ENCODE peak calls at places on chromosomes 11 and 22, in four cellular contexts. F is K562, V is SK-N-SH, L is HCT116. K is an unnamed sample.

GRCh38 chr22:23581252-23581634 is 1.2 kb upstream of the IGLL1 start:
- DNase-seq in F (no peak), L (no peak), V (no peak), K (no peak)

GRCh38 chr22:29113329-29113728 is 40.5 kb downstream of the KREMEN1 start:
- DNase-seq in V (no peak), F (no peak), L (no peak), K (no peak)

GRCh38 chr22:42320463-42321416 is 50.3 kb upstream of the TCF20 start:
- DNase-seq in L (no peak), V (no peak), F (no peak), K (no peak)

GRCh38 chr11:71112990-71113389 is 139.4 kb downstream of the SHANK2 start:
- DNase-seq in V (no peak), L (no peak), F (no peak), K (no peak)

GRCh38 chr11:9351956-9352355 is 32.5 kb upstream of the IPO7 start:
- DNase-seq in V (no peak), L (no peak), F (no peak), K (no peak)

GRCh38 chr11:29328961-29329441 is 687.8 kb downstream of the KCNA4 start:
- DNase-seq in V (peak), F (no peak), L (peak), K (no peak)

GRCh38 chr22:18068991-18069390 is 8.8 kb upstream of the PEX26 start:
- DNase-seq in F (no peak), L (no peak), V (no peak), K (no peak)

GRCh38 chr11:6319879-6320410 is 356 bp downstream of the CAVIN3 start:
- DNase-seq in F (peak), V (peak), L (peak), K (peak)

GRCh38 chr11:17129003-17129402 is 51.5 kb upstream of the RPS13 start:
- DNase-seq in F (no peak), V (no peak), L (no peak), K (no peak)

GRCh38 chr11:125348704-125349635 is 147.1 kb downstream of the FEZ1 start:
- DNase-seq in L (no peak), F (peak), V (peak), K (no peak)

GRCh38 chr11:2390871-2391662 is 9.5 kb upstream of the TSSC4 start:
- DNase-seq in L (no peak), V (no peak), F (peak), K (peak)

GRCh38 chr22:44085743-44086741 is 61.9 kb downstream of the PARVB start:
- DNase-seq in L (peak), F (peak), V (peak), K (no peak)

GRCh38 chr11:20111871-20112270 is 48.4 kb downstream of the DBX1 start:
- DNase-seq in V (no peak), F (no peak), L (no peak), K (no peak)

GRCh38 chr11:111598546-111598945 is 3.7 kb upstream of the SIK2 start:
- DNase-seq in V (no peak), F (no peak), L (no peak), K (no peak)

GRCh38 chr11:67382481-67383136 is 9.2 kb upstream of the RAD9A start:
- DNase-seq in F (peak), L (peak), V (peak), K (peak)

GRCh38 chr11:74442601-74443000 is 24.7 kb downstream of the KCNE3 start:
- DNase-seq in L (no peak), V (no peak), F (no peak), K (no peak)

GRCh38 chr11:78080818-78081495 is 1.3 kb upstream of the NDUFC2 start:
- DNase-seq in V (no peak), F (peak), L (no peak), K (no peak)

GRCh38 chr22:31099841-31100761 is 7.3 kb downstream of the SELENOM start:
- DNase-seq in V (no peak), L (no peak), F (no peak), K (no peak)

GRCh38 chr11:28756977-28757376 is 648.8 kb downstream of the METTL15 start:
- DNase-seq in V (no peak), L (no peak), F (no peak), K (no peak)

GRCh38 chr22:50363411-50364194 is 20.5 kb downstream of the PPP6R2 start:
- DNase-seq in V (no peak), L (no peak), F (no peak), K (no peak)

GRCh38 chr11:125517116-125517804 is 21.2 kb upstream of the FEZ1 start:
- DNase-seq in L (no peak), V (peak), F (peak), K (peak)

GRCh38 chr22:32557424-32557823 is 82.8 kb downstream of the FBXO7 start:
- DNase-seq in F (no peak), V (no peak), L (no peak), K (no peak)

GRCh38 chr11:46601129-46601528 is 7.3 kb upstream of the AMBRA1 start:
- DNase-seq in V (no peak), F (no peak), L (no peak), K (no peak)

GRCh38 chr11:71240865-71241691 is 11.3 kb downstream of the SHANK2 start:
- DNase-seq in F (no peak), L (no peak), V (peak), K (peak)

GRCh38 chr11:93020248-93021088 is 51.0 kb downstream of the MTNR1B start:
- DNase-seq in V (no peak), L (no peak), F (no peak), K (peak)

GRCh38 chr11:3959015-3959917 is 103.8 kb downstream of the STIM1 start:
- DNase-seq in L (no peak), F (peak), V (no peak), K (no peak)

GRCh38 chr22:49620003-49620556 is 207.6 kb downstream of the BRD1 start:
- DNase-seq in L (no peak), F (no peak), V (no peak), K (no peak)

GRCh38 chr22:49215840-49216239 is 611.8 kb downstream of the BRD1 start:
- DNase-seq in F (no peak), V (no peak), L (no peak), K (no peak)

DNA sequence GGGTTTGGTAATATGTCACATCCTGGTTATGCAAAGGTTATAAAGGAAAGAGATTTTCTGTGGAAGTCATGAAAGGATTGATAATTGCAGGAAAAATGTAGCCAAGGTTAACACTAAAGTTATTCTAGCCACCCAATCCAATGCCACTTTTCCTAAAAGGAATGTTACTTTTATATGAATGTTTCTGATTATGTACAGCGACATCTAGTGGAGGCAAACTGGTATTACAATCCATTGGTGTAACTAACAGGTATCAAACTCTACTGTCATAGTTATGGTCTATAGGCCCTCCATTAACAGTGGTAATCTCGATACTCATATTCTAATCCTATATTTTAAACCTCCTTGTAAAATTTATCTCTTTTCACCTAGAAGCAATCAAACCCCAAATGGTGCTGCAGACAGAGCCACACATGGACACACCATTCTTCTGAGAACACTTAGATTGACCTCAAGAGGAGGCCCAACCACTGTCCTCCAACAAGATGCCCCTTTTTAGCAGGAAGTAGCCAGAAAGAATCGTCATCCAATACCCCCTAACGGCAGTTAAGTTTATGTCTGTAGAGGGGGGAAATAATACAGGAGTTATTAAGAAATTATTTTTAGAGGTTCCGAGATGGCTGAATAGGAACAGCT is 74.9 kb upstream of the RAG2 start:
- DNase-seq in L (peak), F (peak), V (peak), K (peak)
- TF ChIP-seq YY1 in L (no peak), F (no peak), V (no peak), K (no peak)

GRCh38 chr11:11252403-11252802 is 100.6 kb downstream of the CSNK2A3 start:
- DNase-seq in V (no peak), L (no peak), F (no peak), K (no peak)
- TF ChIP-seq YY1 in V (no peak), L (no peak), F (no peak), K (no peak)

GRCh38 chr11:68956142-68956541 is 24.6 kb downstream of the MRGPRD start:
- DNase-seq in V (peak), F (peak), L (no peak), K (no peak)
- TF ChIP-seq YY1 in V (no peak), F (no peak), L (no peak), K (no peak)

DNA sequence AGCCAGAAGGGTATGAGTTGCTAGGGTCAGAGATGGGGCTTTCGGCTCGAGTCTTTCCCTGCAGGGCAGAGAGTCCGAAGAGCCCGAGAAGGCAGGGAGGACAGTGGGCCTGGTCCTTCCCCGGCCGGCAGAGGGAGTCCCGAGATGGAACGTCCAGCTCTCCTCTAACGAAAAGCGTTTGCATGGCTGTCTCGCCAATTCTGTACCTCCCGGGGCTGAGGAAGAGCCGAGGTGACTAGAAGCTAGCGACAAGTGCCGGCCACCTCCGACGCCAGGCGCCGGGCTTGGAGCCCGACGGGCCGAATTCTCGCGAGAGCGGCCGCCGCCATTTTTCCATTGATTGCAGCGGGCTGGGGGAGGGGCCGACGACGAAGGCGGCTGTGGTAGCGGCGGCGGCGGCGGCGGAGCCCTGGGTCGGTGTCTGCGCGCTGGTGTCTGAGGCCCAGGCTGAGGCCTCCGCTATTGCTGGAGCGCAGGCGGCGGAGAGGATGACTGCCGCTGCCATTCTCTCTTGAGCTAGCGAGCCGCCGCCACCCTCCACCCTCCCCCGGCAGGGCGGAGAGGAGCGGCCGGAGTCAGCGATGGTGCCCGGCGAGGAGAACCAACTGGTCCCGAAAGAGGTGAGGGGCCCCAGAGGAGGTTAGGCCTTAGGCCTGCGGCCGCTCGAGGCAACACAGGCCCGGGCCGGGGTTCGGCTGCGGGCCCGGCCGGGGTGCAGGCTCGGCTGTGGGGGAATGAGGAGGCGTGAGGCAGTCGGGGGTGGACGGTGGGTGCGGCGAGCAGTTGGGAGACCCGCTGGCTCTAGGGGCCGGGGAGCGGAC is at the start of gene USP47:
- DNase-seq in V (peak), F (peak), L (peak), K (peak)
- TF ChIP-seq YY1 in V (peak), F (peak), L (peak), K (peak)

GRCh38 chr11:110347660-110348059 is 51.2 kb upstream of the RDX start:
- DNase-seq in V (no peak), F (no peak), L (no peak), K (no peak)
- TF ChIP-seq YY1 in V (no peak), F (no peak), L (no peak), K (no peak)

GRCh38 chr11:64516226-64516625 is 74.8 kb upstream of the SLC22A12 start:
- DNase-seq in L (no peak), F (peak), V (no peak), K (peak)
- TF ChIP-seq YY1 in L (no peak), F (no peak), V (no peak), K (no peak)

GRCh38 chr22:20881231-20881630 is 22.4 kb downstream of the SNAP29 start:
- DNase-seq in V (no peak), F (no peak), L (no peak), K (no peak)
- TF ChIP-seq YY1 in V (no peak), F (no peak), L (no peak), K (no peak)

GRCh38 chr22:45150139-45150538 is 13.6 kb upstream of the NUP50 start:
- DNase-seq in F (no peak), V (no peak), L (no peak), K (no peak)

GRCh38 chr22:45157907-45158306 is 5.8 kb upstream of the NUP50 start:
- DNase-seq in L (no peak), V (peak), F (no peak), K (no peak)

GRCh38 chr22:45155050-45155840 is 8.5 kb upstream of the NUP50 start:
- DNase-seq in F (no peak), L (no peak), V (peak), K (no peak)

GRCh38 chr22:45151503-45151902 is 12.2 kb upstream of the NUP50 start:
- DNase-seq in L (no peak), V (no peak), F (no peak), K (no peak)

GRCh38 chr22:45154383-45154782 is 9.3 kb upstream of the NUP50 start:
- DNase-seq in F (no peak), V (no peak), L (no peak), K (no peak)
- TF ChIP-seq YY1 in F (no peak), V (no peak), L (no peak), K (no peak)

K was measured in NT2/D1.